ENCODE peak calls at places on chromosomes 2 and 18, in six cellular contexts. E is HL-60, I is Calu3, W is AG09309, X is stomach, Z is kidney. Q is an unnamed sample.

GRCh38 chr2:95058989-95059601 is 33.6 kb downstream of the MAL start:
- DNase-seq in W (no peak), Z (peak), X (peak), E (no peak), I (no peak), Q (no peak)

GRCh38 chr2:234348081-234348480 is 148.8 kb downstream of the ARL4C start:
- DNase-seq in Z (no peak), I (no peak), X (no peak), W (no peak), E (peak), Q (no peak)

GRCh38 chr2:95121150-95121494 is 486 bp downstream of the MRPS5 start:
- DNase-seq in X (no peak), Z (no peak), W (no peak), E (no peak), I (no peak), Q (no peak)

GRCh38 chr18:64566461-64566860 is 417.6 kb upstream of the LINC00305 start:
- DNase-seq in W (no peak), I (no peak), X (no peak), E (no peak), Z (no peak), Q (no peak)

GRCh38 chr18:63410792-63411191 is 11.5 kb downstream of the VPS4B start:
- DNase-seq in W (peak), I (no peak), Z (no peak), E (no peak), X (no peak), Q (peak)

GRCh38 chr18:58362027-58362575 is 266.8 kb downstream of the ALPK2 start:
- DNase-seq in W (peak), E (no peak), X (no peak), Z (no peak), I (no peak), Q (no peak)

GRCh38 chr2:185202416-185202815 is 536.2 kb upstream of the FSIP2 start:
- DNase-seq in W (no peak), E (no peak), I (no peak), X (no peak), Z (no peak), Q (no peak)

GRCh38 chr2:88038263-88039105 is 17.1 kb downstream of the KRCC1 start:
- DNase-seq in X (no peak), E (no peak), I (no peak), Z (no peak), W (peak), Q (no peak)

GRCh38 chr2:135733045-135733444 is 8.6 kb upstream of the UBXN4 start:
- DNase-seq in I (no peak), W (no peak), E (no peak), Z (no peak), X (no peak), Q (no peak)

GRCh38 chr2:206452750-206453149 is 9.4 kb downstream of the ADAM23 start:
- DNase-seq in Z (no peak), X (no peak), E (no peak), W (no peak), I (no peak), Q (no peak)

GRCh38 chr2:239602290-239603282 is 201.8 kb upstream of the HDAC4 start:
- DNase-seq in X (no peak), Z (no peak), E (no peak), I (no peak), W (no peak), Q (peak)

GRCh38 chr2:37472959-37473358 is 128.5 kb downstream of the QPCT start:
- DNase-seq in X (no peak), W (no peak), E (no peak), Z (no peak), I (peak), Q (no peak)

GRCh38 chr2:66270247-66270646 is 164.7 kb upstream of the MEIS1 start:
- DNase-seq in Z (no peak), W (no peak), I (no peak), E (no peak), X (no peak), Q (no peak)

GRCh38 chr2:52536929-52537460 is 1230.6 kb upstream of the CHAC2 start:
- DNase-seq in E (no peak), I (no peak), W (no peak), X (no peak), Z (no peak), Q (no peak)

GRCh38 chr2:55338268-55338667 is 69.2 kb upstream of the MTIF2 start:
- DNase-seq in Z (no peak), W (peak), I (no peak), X (no peak), E (no peak), Q (no peak)

GRCh38 chr2:113240150-113240914 is 38.4 kb downstream of the PAX8 start:
- DNase-seq in W (peak), I (peak), E (no peak), Z (peak), X (peak), Q (peak)

GRCh38 chr2:105403785-105404698 is 5.2 kb upstream of the FHL2 start:
- DNase-seq in I (peak), W (peak), Z (peak), E (no peak), X (no peak), Q (peak)

GRCh38 chr2:70978388-70979357 is at the start of gene ANKRD53:
- DNase-seq in Z (peak), E (no peak), I (peak), W (no peak), X (peak), Q (peak)

GRCh38 chr2:187461294-187462261 is 13.5 kb upstream of the CALCRL start:
- DNase-seq in E (no peak), W (no peak), Z (peak), I (no peak), X (no peak), Q (no peak)

GRCh38 chr2:24565537-24565936 is 74.5 kb downstream of the NCOA1 start:
- DNase-seq in I (no peak), W (no peak), E (no peak), X (no peak), Z (peak), Q (no peak)

GRCh38 chr2:109659356-109660045 is 45.3 kb downstream of the SOWAHC start:
- DNase-seq in W (no peak), X (no peak), E (no peak), Z (no peak), I (no peak), Q (no peak)

GRCh38 chr2:68391099-68391498 is 26.0 kb downstream of the PLEK start:
- DNase-seq in Z (no peak), E (peak), W (no peak), X (no peak), I (no peak), Q (no peak)

GRCh38 chr2:12730265-12730664 is 13.5 kb downstream of the TRIB2 start:
- DNase-seq in Z (no peak), W (no peak), E (no peak), I (no peak), X (no peak), Q (no peak)

GRCh38 chr2:71831208-71831577 is 316.5 kb downstream of the CYP26B1 start:
- DNase-seq in X (peak), W (peak), Z (no peak), E (no peak), I (no peak), Q (no peak)

GRCh38 chr2:229673676-229674075 is 40.7 kb downstream of the DNER start:
- DNase-seq in E (no peak), Z (no peak), X (no peak), W (no peak), I (peak), Q (no peak)

GRCh38 chr2:84301717-84302116 is 157.4 kb downstream of the SUCLG1 start:
- DNase-seq in E (no peak), Z (no peak), W (no peak), X (no peak), I (no peak), Q (no peak)

GRCh38 chr2:210227689-210228088 is 2.4 kb upstream of the ACADL start:
- DNase-seq in E (no peak), Z (no peak), I (no peak), W (no peak), X (no peak), Q (no peak)

DNA sequence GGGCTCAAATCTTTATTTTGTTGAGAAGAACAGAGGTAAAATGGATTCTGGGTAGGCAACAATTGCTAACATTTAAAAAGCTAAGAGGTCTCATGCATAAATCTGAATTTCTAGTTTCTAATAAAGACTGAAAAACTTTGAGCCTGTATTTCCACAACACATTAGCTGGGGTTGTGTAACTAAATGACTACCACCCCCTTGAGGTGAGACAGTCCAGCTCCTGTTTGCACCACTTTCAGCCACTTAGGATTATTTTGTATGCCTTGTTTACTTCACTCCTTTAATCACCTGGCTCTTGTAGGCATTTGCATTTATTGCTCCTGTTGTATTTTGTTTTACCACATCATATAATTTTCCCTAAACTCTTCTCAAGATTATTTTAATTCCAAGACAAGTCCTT is 376.6 kb downstream of the PTH2R start:
- DNase-seq in X (no peak), W (no peak), I (peak), Z (no peak), E (no peak), Q (no peak)
- TF ChIP-seq CTCF in X (no peak), W (no peak), I (no peak), Z (no peak), E (no peak), Q (peak)

GRCh38 chr2:149611100-149611820 is 23.7 kb upstream of the MMADHC start:
- DNase-seq in W (no peak), X (no peak), I (no peak), Z (no peak), E (no peak), Q (no peak)
- TF ChIP-seq CTCF in W (peak), X (no peak), I (no peak), Z (no peak), E (no peak), Q (no peak)

DNA sequence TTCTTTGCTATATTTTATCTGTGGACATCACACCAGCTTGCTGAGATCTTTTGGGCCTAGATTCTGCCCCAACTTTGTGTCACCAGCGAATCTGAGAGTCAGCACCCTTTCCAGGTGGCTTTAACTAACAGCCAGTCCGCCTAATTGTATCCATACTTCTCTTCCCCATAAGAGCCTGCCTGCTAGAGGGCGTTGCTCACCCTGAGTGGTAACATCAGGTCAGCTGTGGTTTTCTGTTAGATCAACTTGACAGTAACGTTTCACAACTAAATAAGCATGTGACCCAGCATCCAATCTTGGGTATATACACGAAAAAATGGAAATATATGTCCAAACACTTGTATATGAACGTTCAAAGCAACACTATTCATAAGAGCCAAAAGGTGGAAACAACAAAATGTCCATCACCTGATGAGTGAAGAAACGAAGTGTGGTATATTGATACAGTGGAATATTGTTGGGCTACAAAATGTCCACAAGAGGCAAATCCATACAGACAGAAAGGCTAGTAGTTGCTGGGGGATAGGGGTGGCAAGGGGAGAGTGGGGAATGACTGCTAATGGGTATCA is 24.9 kb downstream of the EFHD1 start:
- DNase-seq in E (peak), I (no peak), W (no peak), Z (no peak), X (no peak), Q (no peak)
- TF ChIP-seq CTCF in E (peak), I (no peak), W (peak), Z (no peak), X (no peak), Q (no peak)

GRCh38 chr2:20506281-20506685 is 59.4 kb downstream of the RHOB start:
- DNase-seq in W (no peak), E (no peak), X (no peak), I (no peak), Z (no peak), Q (no peak)
- TF ChIP-seq CTCF in W (peak), E (no peak), X (no peak), I (no peak), Z (peak), Q (no peak)

GRCh38 chr2:73987109-73987947 is 2.6 kb downstream of the TET3 start:
- DNase-seq in Z (peak), W (no peak), E (no peak), I (peak), X (peak), Q (peak)
- TF ChIP-seq CTCF in Z (peak), W (no peak), E (peak), I (no peak), X (peak), Q (peak)

DNA sequence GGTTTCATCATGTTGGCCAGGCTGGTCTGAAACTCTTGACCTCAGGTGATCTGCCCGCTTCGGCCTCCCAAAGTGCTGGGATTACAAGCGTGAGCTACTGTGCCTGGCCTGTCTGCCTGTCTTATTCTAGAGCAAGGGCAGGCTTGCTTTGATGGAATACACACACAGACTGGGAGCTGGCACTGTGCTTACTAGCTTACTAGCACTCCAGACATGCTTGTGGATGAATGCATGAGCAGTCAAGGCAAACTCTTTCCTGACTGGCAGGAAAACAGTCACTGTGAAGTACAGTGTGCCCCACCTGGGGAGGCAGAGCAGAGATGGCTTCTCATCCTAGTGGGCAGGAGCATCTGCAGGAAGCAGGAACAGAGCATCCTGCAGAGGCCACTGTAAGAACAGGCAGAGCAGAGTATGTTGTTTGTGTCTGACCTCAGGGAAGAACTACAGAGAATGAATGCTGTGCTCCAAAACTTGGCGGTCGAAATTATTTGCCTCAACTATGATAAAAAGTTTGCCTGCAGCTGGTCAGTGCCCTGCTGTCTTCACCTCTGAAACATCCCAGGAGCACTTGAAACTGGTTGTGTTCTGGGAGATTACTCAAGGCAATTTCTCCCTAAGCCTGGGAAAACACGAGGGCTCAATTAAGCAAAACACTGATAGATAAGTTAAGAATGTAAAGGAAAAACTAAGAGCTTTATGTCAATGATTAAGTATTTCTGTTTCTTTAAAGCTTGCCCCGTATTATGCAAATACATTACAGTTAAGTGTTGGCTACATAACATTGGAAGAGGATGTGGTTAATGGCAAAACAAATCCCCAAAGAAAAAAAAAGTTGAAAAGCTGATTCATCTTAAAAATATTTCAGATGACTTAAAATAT is 102.4 kb downstream of the VAPA start:
- DNase-seq in I (peak), W (peak), E (no peak), X (no peak), Z (no peak), Q (no peak)
- TF ChIP-seq CTCF in I (no peak), W (peak), E (no peak), X (no peak), Z (no peak), Q (no peak)

DNA sequence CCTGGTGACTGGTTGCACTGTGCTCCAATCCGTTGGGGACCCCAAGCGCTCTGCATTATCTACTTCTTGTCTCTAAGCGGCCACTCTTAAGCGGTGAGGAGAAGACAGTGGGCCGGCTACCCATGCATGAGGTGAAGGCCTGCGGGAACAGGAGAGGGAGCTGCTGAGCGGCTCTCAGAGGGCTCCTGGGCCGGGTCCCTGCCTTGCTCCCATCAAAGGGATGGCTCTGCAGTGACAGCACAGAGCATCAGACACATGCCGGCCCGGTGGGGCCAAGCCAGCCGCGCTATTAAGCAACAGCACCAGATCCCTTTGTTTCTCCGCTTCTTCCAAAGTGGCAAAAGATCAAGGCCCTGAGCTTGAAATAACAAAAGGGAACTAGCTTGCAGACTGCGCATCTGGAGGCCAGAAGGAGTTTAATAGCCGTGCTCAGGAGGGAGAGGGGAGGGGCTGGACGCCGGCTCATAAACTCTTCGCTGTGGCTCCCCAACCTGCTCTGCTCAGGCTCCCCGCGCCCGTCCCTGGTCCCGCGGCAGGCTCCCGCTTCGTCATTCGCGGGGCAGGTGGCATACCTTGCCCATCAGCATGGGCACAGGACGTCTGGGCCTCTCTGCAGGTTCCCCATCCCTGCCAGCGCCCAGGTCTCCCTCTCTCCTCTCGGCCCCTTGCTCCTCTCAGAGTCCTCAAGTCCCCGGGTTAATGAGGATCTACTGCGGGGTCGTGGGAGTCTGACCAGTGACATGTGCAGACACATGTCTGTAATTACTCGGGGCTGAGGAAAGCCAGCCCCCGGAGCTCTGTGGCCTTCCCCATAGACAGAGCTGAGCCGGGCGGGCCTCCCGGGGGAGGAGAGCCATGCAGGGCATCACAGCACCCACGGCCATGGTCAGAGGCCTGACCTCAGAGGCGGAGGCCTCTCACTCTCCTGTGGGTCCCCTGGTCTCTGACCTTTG is 96.7 kb downstream of the ASB1 start:
- DNase-seq in Z (peak), W (peak), E (peak), I (no peak), X (no peak), Q (peak)
- TF ChIP-seq CTCF in Z (no peak), W (peak), E (peak), I (no peak), X (no peak), Q (no peak)

DNA sequence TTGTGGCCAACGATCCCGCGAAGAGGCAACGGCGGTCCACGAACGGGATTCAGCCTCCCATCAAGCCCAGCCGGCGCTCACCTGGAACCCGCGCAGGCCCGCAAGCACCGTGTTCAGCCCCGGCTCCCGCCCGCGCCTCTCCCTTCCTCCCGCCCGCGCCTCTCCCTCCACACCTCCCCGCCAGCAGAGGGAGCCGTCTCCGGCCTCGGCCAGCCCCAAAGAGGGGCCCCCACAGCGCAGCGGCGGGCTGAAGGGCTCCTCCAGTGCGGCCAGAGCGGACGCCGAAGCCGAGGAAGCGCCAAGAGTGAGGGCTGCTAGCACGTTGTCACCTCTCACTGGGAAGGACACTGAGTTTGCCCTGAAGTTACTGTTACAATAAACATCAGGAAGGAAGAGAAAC is 55.3 kb upstream of the LAPTM4A start:
- DNase-seq in W (no peak), I (peak), E (no peak), X (no peak), Z (peak), Q (peak)
- TF ChIP-seq CTCF in W (peak), I (peak), E (no peak), X (peak), Z (peak), Q (peak)

GRCh38 chr18:72086421-72086820 is 457.7 kb downstream of the CBLN2 start:
- DNase-seq in E (no peak), I (no peak), Z (no peak), W (no peak), X (no peak), Q (no peak)
- TF ChIP-seq CTCF in E (peak), I (peak), Z (peak), W (peak), X (no peak), Q (no peak)

Q was measured in colonic mucosa.